ENCODE peak calls at places on chromosomes 1 and 21, in four cellular contexts. Y is H1, C is GM12891, N is HepG2. Q is an unnamed sample.

GRCh38 chr1:35763211-35763610 is 6.6 kb downstream of the CLSPN start:
- DNase-seq in N (no peak), C (no peak), Y (no peak), Q (no peak)

GRCh38 chr1:174447866-174448530 is at the start of gene GPR52:
- DNase-seq in N (no peak), Y (no peak), C (no peak), Q (no peak)

GRCh38 chr21:14382486-14382834 is 486 bp downstream of the HSPA13 start:
- DNase-seq in C (no peak), N (no peak), Y (no peak), Q (no peak)

GRCh38 chr1:225637651-225638199 is 15.2 kb downstream of the ENAH start:
- DNase-seq in C (no peak), Y (no peak), N (no peak), Q (no peak)

GRCh38 chr1:113903496-113904291 is 905 bp downstream of the AP4B1 start:
- DNase-seq in N (no peak), Y (no peak), C (no peak), Q (no peak)

GRCh38 chr1:232226197-232226681 is 403.7 kb downstream of the SIPA1L2 start:
- DNase-seq in N (no peak), C (no peak), Y (peak), Q (no peak)

GRCh38 chr1:44672254-44672955 is 1.9 kb downstream of the TMEM53 start:
- DNase-seq in Y (no peak), C (no peak), N (no peak), Q (no peak)

GRCh38 chr1:59549903-59550302 is 253.0 kb downstream of the FGGY start:
- DNase-seq in C (no peak), N (peak), Y (no peak), Q (no peak)

GRCh38 chr1:208244584-208244916 is 366 bp upstream of the PLXNA2 start:
- DNase-seq in N (no peak), Y (no peak), C (no peak), Q (no peak)

GRCh38 chr1:50978144-50978851 is 8.3 kb downstream of the CDKN2C start:
- DNase-seq in Y (peak), N (peak), C (peak), Q (peak)

GRCh38 chr1:35888255-35888654 is 5.2 kb downstream of the AGO1 start:
- DNase-seq in Y (no peak), C (no peak), N (no peak), Q (no peak)

GRCh38 chr1:175172503-175172902 is 20.1 kb downstream of the KIAA0040 start:
- DNase-seq in Y (no peak), C (no peak), N (no peak), Q (no peak)

GRCh38 chr1:7712731-7713323 is 58.3 kb upstream of the VAMP3 start:
- DNase-seq in C (no peak), Y (no peak), N (no peak), Q (no peak)

GRCh38 chr1:27011058-27011764 is 1.4 kb downstream of the TENT5B start:
- DNase-seq in Y (peak), C (no peak), N (no peak), Q (no peak)
- TF ChIP-seq TAF1 in Y (peak), C (no peak), N (no peak), Q (no peak)

DNA sequence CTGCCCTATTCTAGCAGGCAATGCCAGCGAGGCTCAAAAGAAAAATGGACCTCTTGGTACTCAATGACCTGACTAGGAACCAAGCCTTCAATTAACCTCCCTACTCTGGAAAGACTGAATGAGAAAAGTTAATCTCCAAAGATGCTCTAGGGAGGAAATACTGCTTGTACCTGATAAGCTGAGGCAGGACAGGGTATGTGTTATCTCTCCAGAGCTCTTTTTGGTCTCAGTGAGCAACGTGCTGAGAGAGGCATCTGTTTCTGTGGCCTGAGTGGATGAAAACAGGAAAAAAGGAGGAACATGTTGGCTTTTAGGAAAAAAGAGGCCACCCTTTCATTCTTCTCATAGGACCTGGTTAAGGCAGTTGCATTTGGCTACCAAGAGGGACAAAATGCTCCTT is 11.2 kb upstream of the MRPL9 start:
- DNase-seq in Y (no peak), N (no peak), C (no peak), Q (no peak)
- TF ChIP-seq POLR2AphosphoS5 in Y (no peak), N (no peak), C (no peak), Q (no peak)

GRCh38 chr1:156664949-156665411 is 12.2 kb downstream of the NES start:
- DNase-seq in C (peak), N (peak), Y (peak), Q (peak)
- TF ChIP-seq POLR2A in C (peak), N (no peak), Y (no peak), Q (peak)

DNA sequence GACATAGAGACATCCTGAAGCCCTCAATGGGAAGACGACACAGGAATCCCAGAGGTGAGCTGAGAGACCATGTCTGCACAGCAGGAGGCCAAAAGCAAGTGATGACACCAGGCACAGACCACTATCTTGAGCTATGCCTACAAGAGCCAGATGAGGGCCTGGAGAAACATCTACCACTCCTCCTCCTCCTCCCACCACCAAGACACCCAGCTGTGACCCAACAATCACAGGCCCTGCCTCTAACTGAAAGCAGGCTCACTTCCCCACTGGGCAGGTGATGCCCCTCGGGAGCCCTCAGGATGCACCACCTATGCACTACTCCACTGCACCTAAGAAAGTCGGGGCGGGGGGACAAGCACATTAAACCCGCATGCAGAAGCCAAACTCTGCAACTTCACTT is 16.5 kb downstream of the TADA1 start:
- DNase-seq in Y (no peak), N (no peak), C (no peak), Q (no peak)
- TF ChIP-seq TAF1 in Y (no peak), N (no peak), C (no peak), Q (no peak)

DNA sequence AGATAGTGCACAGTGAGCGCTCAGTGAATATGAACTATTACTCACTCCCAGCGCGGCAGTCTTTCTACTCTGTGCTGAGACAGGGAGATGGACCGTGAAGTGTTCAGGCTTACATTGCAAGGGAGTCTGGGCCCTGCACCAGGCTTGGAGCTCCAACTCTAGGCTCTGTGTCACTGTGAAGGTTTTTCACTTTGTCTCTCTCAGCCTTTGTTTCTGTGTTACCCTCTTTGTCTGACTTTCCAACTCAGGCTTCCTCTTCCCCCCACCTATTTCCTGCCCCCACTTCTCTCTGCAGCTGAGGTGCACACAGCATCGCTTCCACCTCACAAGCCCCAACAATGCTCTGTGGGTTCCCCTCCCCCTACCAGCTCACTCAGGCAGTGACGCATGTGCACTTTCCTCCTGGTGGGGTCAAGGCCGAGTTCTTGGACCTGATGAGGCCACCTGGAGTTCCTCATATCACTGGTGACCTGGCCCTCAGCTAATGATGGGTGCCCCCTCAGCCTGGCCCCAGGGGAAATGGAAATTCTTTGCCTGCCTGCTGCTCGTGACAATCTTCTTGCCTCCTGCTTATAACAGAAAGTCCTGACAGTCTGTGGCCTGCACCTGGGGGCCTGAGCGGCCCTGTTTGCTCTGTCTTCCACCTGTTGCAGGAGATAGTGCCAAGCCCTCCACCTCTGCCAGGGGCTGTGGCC is 1.1 kb upstream of the LCK start:
- DNase-seq in N (peak), C (peak), Y (no peak), Q (peak)
- TF ChIP-seq POLR2AphosphoS5 in N (peak), C (peak), Y (no peak), Q (peak)

DNA sequence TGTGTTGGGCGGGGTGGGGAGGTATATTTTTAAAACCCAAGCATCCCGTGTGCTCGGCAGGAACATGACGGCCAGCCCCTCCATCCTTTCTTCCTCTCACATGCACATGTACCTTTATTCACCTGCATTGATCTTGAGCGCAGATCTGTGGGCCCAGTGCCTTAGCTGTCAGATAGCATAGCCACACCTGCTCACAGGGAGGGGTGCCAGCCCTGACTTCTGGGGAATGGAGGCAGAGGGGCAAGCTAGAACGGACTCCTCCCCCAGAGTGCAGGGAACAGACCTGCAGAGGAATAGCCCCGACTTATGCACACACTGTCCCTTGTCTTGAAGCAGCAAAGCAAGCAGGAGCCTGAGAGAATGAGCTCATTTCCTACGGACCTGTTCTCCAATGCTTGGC is 56.1 kb downstream of the DESI2 start:
- DNase-seq in C (no peak), Y (no peak), N (no peak), Q (no peak)
- TF ChIP-seq POLR2A in C (no peak), Y (no peak), N (no peak), Q (no peak)

GRCh38 chr1:32180186-32181060 is 948 bp downstream of the TXLNA start:
- DNase-seq in N (peak), C (peak), Y (peak), Q (peak)
- TF ChIP-seq TAF1 in N (no peak), C (no peak), Y (no peak), Q (no peak)

GRCh38 chr1:209743145-209743482 is 12.7 kb upstream of the TRAF3IP3 start:
- DNase-seq in C (no peak), N (no peak), Y (no peak), Q (no peak)
- TF ChIP-seq POLR2AphosphoS5 in C (no peak), N (no peak), Y (no peak), Q (no peak)

GRCh38 chr1:26122988-26123973 is 11.7 kb downstream of the PDIK1L start:
- DNase-seq in Y (no peak), C (no peak), N (no peak), Q (no peak)
- TF ChIP-seq POLR2A in Y (no peak), C (no peak), N (no peak), Q (no peak)